ENCODE peak calls at places on chromosome 16, in five cellular contexts. C, F, A, S and O are unnamed samples.
A peak's percentile ranks its signal among the peaks of the same experiment; 100 is the strongest.

GRCh38 chr16:8168016-8168415 is 422.3 kb downstream of the TMEM114 start:
- DNase-seq in C (no peak), F (no peak), A (no peak), S (no peak), O (no peak)

GRCh38 chr16:64412578-64413280 is 709.1 kb downstream of the CDH11 start:
- DNase-seq in C (no peak), F (no peak), A (no peak), S (no peak), O (no peak)

GRCh38 chr16:48576927-48577326 is 33.1 kb downstream of the N4BP1 start:
- DNase-seq in C (no peak), F (no peak), A (no peak), S (no peak), O (no peak)

GRCh38 chr16:29645699-29646187 is 17.3 kb upstream of the SPN start:
- DNase-seq in C (no peak), F (no peak), A (no peak), S (no peak), O (no peak)

GRCh38 chr16:48836641-48837040 is 226.7 kb upstream of the N4BP1 start:
- DNase-seq in C (no peak), F (no peak), A (no peak), S (no peak), O (no peak)

GRCh38 chr16:4801962-4802658 is at the start of gene ROGDI:
- DNase-seq in C (peak; percentile 57), F (peak; percentile 87), A (peak; percentile 77), S (peak; percentile 77), O (peak; percentile 90)

GRCh38 chr16:19305443-19305842 is 19.9 kb downstream of the CLEC19A start:
- DNase-seq in C (no peak), F (no peak), A (no peak), S (no peak), O (no peak)

GRCh38 chr16:84141143-84141670 is 3.8 kb downstream of the HSDL1 start:
- DNase-seq in C (no peak), F (no peak), A (no peak), S (no peak), O (no peak)

GRCh38 chr16:57152096-57153093 is 33.4 kb downstream of the PSME3IP1 start:
- DNase-seq in C (no peak), F (no peak), A (no peak), S (no peak), O (no peak)

GRCh38 chr16:50309156-50309526 is 42.8 kb downstream of the ADCY7 start:
- DNase-seq in C (no peak), F (no peak), A (peak; percentile 3), S (no peak), O (peak; percentile 40)

GRCh38 chr16:75267631-75268264 is 16.3 kb upstream of the BCAR1 start:
- DNase-seq in C (no peak), F (peak; percentile 84), A (no peak), S (no peak), O (no peak)

GRCh38 chr16:10385725-10386516 is at the start of gene ATF7IP2:
- DNase-seq in C (peak; percentile 73), F (no peak), A (peak; percentile 85), S (peak; percentile 72), O (peak; percentile 92)

GRCh38 chr16:2829501-2830354 is at the start of gene ZG16B:
- DNase-seq in C (no peak), F (peak; percentile 77), A (no peak), S (no peak), O (peak; percentile 69)

GRCh38 chr16:75818491-75818890 is 92.2 kb upstream of the CPHXL start:
- DNase-seq in C (no peak), F (no peak), A (no peak), S (no peak), O (no peak)